ENCODE peak calls at places on chromosomes 1 and 21, in six cellular contexts. D, F, H, G, J and O are unnamed samples. For H3K9me3, the result is how much of the 10 kb centered on the place peaks cover.

GRCh38 chr1:13517193-13517812 is 3.5 kb upstream of the LRRC38 start:
- DNase-seq in D (no peak), H (peak), J (no peak), F (no peak), G (no peak), O (no peak)

GRCh38 chr1:53485478-53486394 is 26.5 kb downstream of the DMRTB1 start:
- DNase-seq in G (peak), H (peak), F (peak), D (peak), J (peak), O (peak)

GRCh38 chr1:115299266-115299665 is 38.8 kb downstream of the NGF start:
- DNase-seq in H (no peak), G (no peak), F (no peak), J (no peak), D (no peak), O (no peak)

GRCh38 chr1:109249654-109250401 is 489 bp downstream of the CELSR2 start:
- DNase-seq in J (no peak), H (no peak), D (no peak), F (no peak), G (no peak), O (peak)

GRCh38 chr1:175138579-175138978 is 54.0 kb downstream of the KIAA0040 start:
- DNase-seq in G (no peak), F (no peak), D (no peak), J (no peak), H (no peak), O (no peak)

GRCh38 chr1:2874207-2875165 is 73.0 kb upstream of the TTC34 start:
- DNase-seq in D (no peak), G (no peak), H (no peak), J (no peak), F (no peak), O (no peak)

GRCh38 chr1:112957133-112957812 is 1.3 kb upstream of the SLC16A1 start:
- DNase-seq in J (peak), H (peak), F (peak), G (peak), D (no peak), O (peak)

GRCh38 chr1:167517535-167518330 is 596 bp downstream of the CD247 start:
- DNase-seq in D (no peak), J (no peak), G (peak), H (no peak), F (no peak), O (no peak)

GRCh38 chr1:221440658-221441057 is 301.2 kb downstream of the DUSP10 start:
- DNase-seq in H (no peak), J (no peak), F (no peak), G (no peak), D (no peak), O (peak)

GRCh38 chr21:24224411-24224810 is 1382.9 kb downstream of the MRPL39 start:
- DNase-seq in H (no peak), D (no peak), J (no peak), G (no peak), F (no peak), O (no peak)
- H3K9me3 ChIP-seq in H (under half), D (under half), J (under half), G (under half), F (under half), O (under half)

DNA sequence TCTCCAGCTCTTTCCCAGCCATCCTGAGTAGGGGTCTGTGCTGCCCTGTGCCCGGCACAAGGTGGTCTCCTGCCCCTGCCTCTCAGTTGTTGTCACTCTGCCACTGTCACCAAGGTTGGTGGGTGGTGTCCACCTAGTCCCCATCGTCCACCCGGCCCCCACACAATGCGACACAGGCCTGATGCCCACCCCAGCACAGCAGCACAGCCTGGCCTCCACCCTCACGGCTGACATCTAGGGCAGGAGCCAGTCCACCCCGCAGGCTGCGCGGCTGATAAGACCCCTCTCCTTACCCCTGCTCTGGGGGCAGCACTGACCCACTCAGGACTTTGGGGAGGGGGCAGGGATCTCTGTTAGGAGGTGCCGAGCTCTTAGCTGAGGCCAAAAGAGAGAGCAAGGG is 198.3 kb downstream of the LIPI start:
- DNase-seq in G (no peak), F (no peak), D (no peak), J (no peak), H (no peak), O (no peak)
- H3K9me3 ChIP-seq in G (under half), F (under half), D (under half), J (under half), H (under half), O (under half)

GRCh38 chr1:228543396-228543795 is 56.2 kb downstream of the RNF187 start:
- DNase-seq in G (no peak), H (no peak), J (no peak), D (no peak), F (no peak), O (no peak)
- H3K9me3 ChIP-seq in G (under half), H (under half), J (under half), D (under half), F (under half), O (under half)

GRCh38 chr1:4317207-4317606 is 337.2 kb upstream of the AJAP1 start:
- DNase-seq in F (no peak), G (no peak), D (no peak), H (peak), J (no peak), O (no peak)
- H3K9me3 ChIP-seq in F (under half), G (under half), D (under half), H (under half), J (under half), O (under half)

DNA sequence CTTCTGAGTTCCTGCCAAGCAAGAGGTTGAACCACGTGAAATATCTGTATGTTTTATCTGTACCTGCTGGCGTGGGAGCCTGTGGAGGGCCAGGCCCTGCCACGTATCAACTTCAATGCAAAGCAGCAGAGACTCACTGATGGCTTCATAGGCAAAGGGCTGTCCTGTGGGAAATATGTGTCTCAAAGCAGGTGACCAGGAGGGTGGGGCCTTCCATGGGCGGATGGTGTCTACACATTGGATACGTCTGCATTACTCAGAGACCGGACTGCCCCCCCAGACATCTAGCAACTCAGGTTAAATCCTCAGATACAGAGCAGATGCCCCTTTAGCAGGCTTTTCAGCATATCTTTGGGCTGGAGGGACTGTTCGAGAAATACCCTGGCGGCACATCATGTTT is 210.8 kb upstream of the C1orf174 start:
- DNase-seq in D (no peak), J (no peak), F (no peak), G (no peak), H (no peak), O (no peak)
- H3K9me3 ChIP-seq in D (under half), J (half or more), F (under half), G (under half), H (under half), O (under half)

GRCh38 chr1:116751626-116752025 is 2.6 kb upstream of the CD2 start:
- DNase-seq in F (no peak), J (no peak), D (no peak), H (no peak), G (no peak), O (no peak)

GRCh38 chr1:116743535-116743934 is 10.7 kb upstream of the CD2 start:
- DNase-seq in H (no peak), D (no peak), F (no peak), J (no peak), G (no peak), O (peak)

GRCh38 chr1:116751149-116751548 is 3.1 kb upstream of the CD2 start:
- DNase-seq in D (no peak), H (no peak), J (no peak), F (no peak), G (no peak), O (no peak)

DNA sequence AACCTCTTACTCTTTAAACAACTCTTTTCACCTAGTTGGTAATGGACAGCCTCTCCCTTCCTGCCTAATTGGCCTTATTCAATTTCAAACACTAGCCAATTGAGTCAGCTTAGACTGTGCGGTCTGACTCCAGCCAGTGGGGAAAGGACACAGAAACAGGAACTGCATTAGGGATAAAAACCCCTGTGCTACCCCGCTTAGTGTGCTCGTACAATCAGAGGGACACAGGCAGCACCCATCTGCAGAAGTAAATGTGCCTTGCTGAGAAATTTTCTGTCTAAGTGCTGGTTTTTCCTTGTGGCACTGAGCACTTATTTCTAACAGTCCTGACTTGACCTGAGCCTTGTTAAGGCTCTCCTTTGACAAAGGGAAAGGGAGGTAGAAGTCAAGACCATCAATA is 6.0 kb upstream of the CD2 start:
- DNase-seq in D (no peak), F (no peak), J (no peak), G (no peak), H (no peak), O (no peak)
- H3K9me3 ChIP-seq in D (under half), F (under half), J (under half), G (under half), H (under half), O (under half)